ENCODE peak calls at places on chromosomes 1 and 21, in six cellular contexts. X is heart left ventricle; A is RCC 7860; L is activated naive CD4-positive, alpha-beta T cell; K is head of caudate nucleus; Y is HuH-7.5. H is an unnamed sample.

GRCh38 chr1:181139631-181140051 is 51.1 kb downstream of the IER5 start:
- DNase-seq in X (no peak), A (no peak), L (no peak), K (no peak), Y (no peak), H (no peak)

GRCh38 chr21:38831526-38832467 is 26.1 kb downstream of the ETS2 start:
- DNase-seq in X (peak; percentile 70), A (peak; percentile 91), L (no peak), K (peak; percentile 33), Y (peak; percentile 35), H (no peak)

GRCh38 chr1:14599173-14599754 is 779 bp downstream of the KAZN start:
- DNase-seq in X (no peak), A (no peak), L (no peak), K (peak; percentile 57), Y (no peak), H (no peak)

GRCh38 chr21:25171438-25171837 is 435.8 kb downstream of the MRPL39 start:
- DNase-seq in X (no peak), A (peak; percentile 68), L (no peak), K (no peak), Y (no peak), H (no peak)

GRCh38 chr1:193260925-193261324 is 74.5 kb upstream of the B3GALT2 start:
- DNase-seq in X (no peak), A (no peak), L (no peak), K (no peak), Y (no peak), H (no peak)

GRCh38 chr1:2528966-2529750 is 905 bp downstream of the HES5 start:
- DNase-seq in X (no peak), A (no peak), L (no peak), K (peak; percentile 50), Y (peak; percentile 83), H (no peak)

GRCh38 chr1:18638818-18639193 is 8.2 kb downstream of the PAX7 start:
- DNase-seq in X (no peak), A (no peak), L (no peak), K (no peak), Y (no peak), H (no peak)

GRCh38 chr1:178271471-178271870 is 177.6 kb downstream of the RASAL2 start:
- DNase-seq in X (no peak), A (no peak), L (no peak), K (no peak), Y (no peak), H (no peak)

GRCh38 chr1:205351984-205352713 is 4.6 kb downstream of the KLHDC8A start:
- DNase-seq in X (no peak), A (no peak), L (no peak), K (no peak), Y (no peak), H (peak; percentile 91)

H was measured in HAP-1.